ENCODE peak calls at places on chromosomes 13 and 19, in five cellular contexts. J is psoas muscle, D is fibroblast of pulmonary artery, C is left ventricle myocardium inferior, G is H1. U is an unnamed sample.

GRCh38 chr19:39151209-39151608 is 25.6 kb downstream of the PAK4 start:
- DNase-seq in D (no peak), C (no peak), J (no peak), G (no peak), U (no peak)

GRCh38 chr19:36215276-36216171 is 618 bp downstream of the ZNF146 start:
- DNase-seq in D (peak; percentile 53), J (no peak), C (no peak), G (no peak), U (peak; percentile 45)

GRCh38 chr13:48400820-48401219 is 12.1 kb downstream of the LPAR6 start:
- DNase-seq in D (peak; percentile 74), G (no peak), C (no peak), J (no peak), U (peak; percentile 11)

GRCh38 chr13:26280295-26280694 is 26.4 kb downstream of the CDK8 start:
- DNase-seq in D (peak; percentile 20), J (no peak), C (no peak), G (no peak), U (no peak)

GRCh38 chr13:51620165-51620983 is 36.1 kb downstream of the WDFY2 start:
- DNase-seq in G (no peak), D (no peak), J (peak; percentile 49), C (peak; percentile 38), U (no peak)

GRCh38 chr13:59494560-59494970 is 669.2 kb downstream of the DIAPH3 start:
- DNase-seq in C (peak; percentile 30), G (no peak), D (peak; percentile 68), J (no peak), U (no peak)

GRCh38 chr13:45496942-45497341 is 32.2 kb downstream of the COG3 start:
- DNase-seq in G (no peak), J (no peak), D (no peak), C (no peak), U (no peak)

GRCh38 chr19:43782311-43782660 is 1.5 kb upstream of the KCNN4 start:
- DNase-seq in J (no peak), D (no peak), G (no peak), C (no peak), U (no peak)

GRCh38 chr19:38264486-38265212 is at the start of gene SPINT2:
- DNase-seq in C (no peak), J (no peak), D (no peak), G (peak; percentile 98), U (no peak)

GRCh38 chr13:101382701-101383100 is 33.6 kb downstream of the NALCN start:
- DNase-seq in J (no peak), G (no peak), C (no peak), D (no peak), U (no peak)

GRCh38 chr19:23410155-23410554 is 14.9 kb upstream of the ZNF91 start:
- DNase-seq in C (no peak), D (no peak), J (no peak), G (no peak), U (no peak)

GRCh38 chr19:3369337-3370213 is 3.2 kb downstream of the NFIC start:
- DNase-seq in C (peak; percentile 71), G (no peak), J (peak; percentile 73), D (peak; percentile 44), U (peak; percentile 71)

GRCh38 chr13:82879921-82880320 is 1002.4 kb downstream of the SLITRK1 start:
- DNase-seq in D (no peak), G (no peak), C (no peak), J (no peak), U (no peak)

GRCh38 chr13:111630411-111630810 is 310.0 kb downstream of the TEX29 start:
- DNase-seq in G (peak; percentile 61), C (no peak), J (no peak), D (no peak), U (no peak)

GRCh38 chr13:114062754-114063153 is 69.7 kb downstream of the RASA3 start:
- DNase-seq in J (no peak), D (no peak), G (no peak), C (no peak), U (no peak)

GRCh38 chr19:31880283-31880682 is 465.1 kb upstream of the ZNF507 start:
- DNase-seq in D (no peak), G (no peak), C (peak; percentile 19), J (no peak), U (no peak)

GRCh38 chr13:62290542-62290941 is 874.9 kb upstream of the PCDH20 start:
- DNase-seq in D (no peak), G (no peak), C (no peak), J (no peak), U (no peak)

GRCh38 chr19:4829001-4829712 is 2.4 kb downstream of the TICAM1 start:
- DNase-seq in G (no peak), C (no peak), D (no peak), J (no peak), U (no peak)

GRCh38 chr13:85520445-85520844 is 278.8 kb downstream of the SLITRK6 start:
- DNase-seq in G (no peak), J (no peak), C (no peak), D (peak; percentile 68), U (no peak)

GRCh38 chr13:57633141-57633949 is 1.8 kb downstream of the PCDH17 start:
- DNase-seq in J (peak; percentile 48), C (peak; percentile 77), G (peak; percentile 93), D (peak; percentile 10), U (no peak)

GRCh38 chr13:22926176-22927007 is 254.4 kb upstream of the SGCG start:
- DNase-seq in G (peak; percentile 80), C (peak; percentile 82), D (peak; percentile 8), J (peak; percentile 84), U (no peak)

GRCh38 chr13:114313061-114313860 is 1.0 kb upstream of the CHAMP1 start:
- DNase-seq in D (no peak), C (no peak), G (no peak), J (no peak), U (no peak)

GRCh38 chr19:52343548-52343947 is 7.5 kb downstream of the ZNF610 start:
- DNase-seq in G (peak; percentile 84), D (peak; percentile 38), J (peak; percentile 19), C (peak; percentile 20), U (peak; percentile 40)

GRCh38 chr19:50719566-50719965 is at the start of gene SHANK1:
- DNase-seq in D (no peak), J (no peak), C (no peak), G (peak; percentile 72), U (peak; percentile 71)

DNA sequence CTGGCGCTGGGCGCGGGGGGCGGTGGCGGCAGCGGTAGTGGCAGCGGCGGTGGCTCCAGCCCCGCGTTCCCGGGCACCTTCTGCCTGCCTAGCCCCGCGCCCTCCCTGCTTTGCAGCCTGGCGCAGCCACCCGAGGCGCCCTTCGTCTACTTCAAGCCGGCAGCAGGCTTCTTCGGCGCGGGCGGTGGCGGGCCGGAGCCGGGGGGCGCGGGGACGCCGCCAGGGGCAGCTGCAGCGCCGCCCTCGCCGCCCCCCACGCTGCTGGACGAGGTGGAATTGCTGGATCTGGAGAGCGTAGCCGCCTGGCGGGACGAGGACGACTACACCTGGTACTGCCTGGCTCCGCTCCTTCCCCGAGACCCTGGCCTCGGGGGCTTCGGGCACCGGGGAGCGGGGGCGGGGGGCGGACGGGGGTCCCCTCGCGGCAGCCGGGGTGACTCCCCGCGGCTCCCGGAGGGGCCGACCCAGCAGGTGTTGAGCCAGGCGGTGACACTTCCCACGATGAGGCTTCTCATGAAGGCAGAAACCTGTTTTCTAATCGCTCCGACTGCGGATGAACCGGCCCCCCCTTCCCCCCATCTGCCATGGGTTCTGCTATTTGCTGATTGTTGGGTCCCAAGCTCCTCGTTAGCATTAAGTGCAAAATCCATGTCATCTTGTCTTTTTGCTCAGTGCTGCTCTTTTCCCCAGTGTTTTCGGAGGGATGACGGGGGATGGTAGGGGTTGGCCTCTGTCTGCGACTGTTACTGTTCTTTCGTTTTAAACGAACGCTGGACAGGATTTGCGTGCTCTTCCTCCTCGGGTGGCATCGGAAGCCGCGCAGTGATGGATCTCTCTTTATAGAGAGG is 948 bp downstream of the SLAIN1 start:
- DNase-seq in C (peak; percentile 19), J (peak; percentile 18), D (no peak), G (peak; percentile 67), U (peak; percentile 81)
- TF ChIP-seq CTCF in C (no peak), J (no peak), D (no peak), G (peak; percentile 16), U (no peak)

GRCh38 chr13:31161583-31162150 is at the start of gene HSPH1:
- DNase-seq in C (peak; percentile 99), J (peak; percentile 100), G (no peak), D (peak; percentile 98), U (peak; percentile 98)
- TF ChIP-seq CTCF in C (peak; percentile 28), J (peak; percentile 12), G (no peak), D (no peak), U (peak; percentile 39)

GRCh38 chr13:97030705-97031452 is 36.6 kb upstream of the OXGR1 start:
- DNase-seq in C (no peak), G (no peak), D (peak; percentile 87), J (no peak), U (peak; percentile 56)
- TF ChIP-seq CTCF in C (peak; percentile 19), G (peak; percentile 11), D (peak; percentile 48), J (no peak), U (peak; percentile 52)

GRCh38 chr19:10295305-10295846 is 5.6 kb downstream of the ICAM5 start:
- DNase-seq in C (no peak), J (no peak), G (peak; percentile 74), D (no peak), U (no peak)
- TF ChIP-seq CTCF in C (no peak), J (no peak), G (no peak), D (no peak), U (no peak)